ENCODE peak calls at places on chromosomes 11 and 22, in seven cellular contexts. J, U, N, X, S, F and D are unnamed samples.

GRCh38 chr22:22710719-22711531 is 66.5 kb downstream of the GGTLC2 start:
- DNase-seq in J (peak), U (peak), N (peak), X (peak), S (peak), F (no peak), D (no peak)

GRCh38 chr22:50524664-50525103 is 714 bp downstream of the SCO2 start:
- DNase-seq in J (no peak), U (no peak), N (no peak), X (no peak), S (peak), F (peak), D (no peak)

GRCh38 chr11:126198648-126199047 is 12.8 kb downstream of the RPUSD4 start:
- DNase-seq in J (no peak), U (no peak), N (no peak), X (no peak), S (no peak), F (no peak), D (no peak)

GRCh38 chr11:115193931-115194797 is 310.1 kb downstream of the CADM1 start:
- DNase-seq in J (no peak), U (no peak), N (peak), X (peak), S (no peak), F (no peak), D (no peak)

GRCh38 chr22:30186535-30186934 is 60.0 kb downstream of the LIF start:
- DNase-seq in J (peak), U (no peak), N (no peak), X (no peak), S (no peak), F (no peak), D (no peak)

GRCh38 chr11:73259406-73260126 is 12.6 kb upstream of the P2RY6 start:
- DNase-seq in J (no peak), U (no peak), N (no peak), X (no peak), S (no peak), F (no peak), D (no peak)

GRCh38 chr11:56764976-56765375 is 16.5 kb upstream of the OR9G4 start:
- DNase-seq in J (no peak), U (no peak), N (no peak), X (no peak), S (no peak), F (no peak), D (no peak)

GRCh38 chr11:118156531-118157185 is 4.0 kb upstream of the SCN4B start:
- DNase-seq in J (no peak), U (peak), N (peak), X (peak), S (no peak), F (no peak), D (no peak)

GRCh38 chr11:35163707-35164496 is 24.9 kb downstream of the CD44 start:
- DNase-seq in J (no peak), U (no peak), N (no peak), X (peak), S (no peak), F (no peak), D (no peak)

GRCh38 chr22:28299760-28300159 is 379.9 kb downstream of the TTC28 start:
- DNase-seq in J (no peak), U (peak), N (no peak), X (no peak), S (no peak), F (no peak), D (no peak)

GRCh38 chr11:134313821-134314607 is 17.8 kb upstream of the GLB1L2 start:
- DNase-seq in J (no peak), U (no peak), N (no peak), X (no peak), S (no peak), F (no peak), D (no peak)

GRCh38 chr22:31039393-31039792 is 41.7 kb upstream of the SMTN start:
- DNase-seq in J (no peak), U (no peak), N (no peak), X (no peak), S (no peak), F (no peak), D (no peak)

GRCh38 chr22:31504282-31504681 is 7.9 kb downstream of the SFI1 start:
- DNase-seq in J (no peak), U (no peak), N (no peak), X (no peak), S (no peak), F (no peak), D (no peak)

GRCh38 chr11:35919244-35919643 is 24.6 kb upstream of the LDLRAD3 start:
- DNase-seq in J (peak), U (no peak), N (peak), X (no peak), S (no peak), F (no peak), D (no peak)

GRCh38 chr11:75800728-75801361 is 14.2 kb upstream of the UVRAG start:
- DNase-seq in J (no peak), U (no peak), N (no peak), X (no peak), S (no peak), F (no peak), D (no peak)

GRCh38 chr11:10674440-10674855 is 19.1 kb downstream of the IRAG1 start:
- DNase-seq in J (no peak), U (no peak), N (no peak), X (no peak), S (no peak), F (no peak), D (no peak)

GRCh38 chr22:49534386-49534785 is 293.3 kb downstream of the BRD1 start:
- DNase-seq in J (no peak), U (no peak), N (no peak), X (no peak), S (no peak), F (no peak), D (no peak)

GRCh38 chr22:49683032-49683431 is 144.6 kb downstream of the BRD1 start:
- DNase-seq in J (no peak), U (no peak), N (no peak), X (no peak), S (no peak), F (no peak), D (no peak)

GRCh38 chr11:83008581-83008923 is 63.1 kb downstream of the RAB30 start:
- DNase-seq in J (no peak), U (no peak), N (no peak), X (no peak), S (no peak), F (no peak), D (no peak)

GRCh38 chr11:60781286-60782044 is 3.7 kb upstream of the MS4A10 start:
- DNase-seq in J (no peak), U (no peak), N (no peak), X (no peak), S (no peak), F (no peak), D (no peak)

GRCh38 chr11:100827934-100828661 is 141.0 kb downstream of the ARHGAP42 start:
- DNase-seq in J (no peak), U (peak), N (no peak), X (no peak), S (peak), F (no peak), D (peak)

GRCh38 chr11:134923441-134923840 is 511.4 kb upstream of the B3GAT1 start:
- DNase-seq in J (no peak), U (no peak), N (no peak), X (no peak), S (no peak), F (no peak), D (no peak)

GRCh38 chr11:122814401-122814800 is 23.9 kb upstream of the CRTAM start:
- DNase-seq in J (no peak), U (no peak), N (no peak), X (no peak), S (no peak), F (no peak), D (no peak)

GRCh38 chr11:69209936-69210659 is 54.4 kb downstream of the SMIM38 start:
- DNase-seq in J (no peak), U (no peak), N (no peak), X (peak), S (no peak), F (no peak), D (no peak)

GRCh38 chr11:748007-748359 is 719 bp downstream of the TALDO1 start:
- DNase-seq in J (no peak), U (no peak), N (no peak), X (no peak), S (no peak), F (no peak), D (no peak)

GRCh38 chr11:32891657-32892354 is 805 bp upstream of the QSER1 start:
- DNase-seq in J (peak), U (no peak), N (peak), X (peak), S (no peak), F (peak), D (no peak)

GRCh38 chr22:40220316-40221054 is 42.8 kb downstream of the TNRC6B start:
- DNase-seq in J (no peak), U (no peak), N (no peak), X (no peak), S (no peak), F (no peak), D (no peak)

GRCh38 chr11:102757823-102758549 is 22.4 kb downstream of the MMP10 start:
- DNase-seq in J (no peak), U (no peak), N (no peak), X (no peak), S (no peak), F (no peak), D (no peak)

GRCh38 chr11:9982796-9983579 is 311.0 kb downstream of the SBF2 start:
- DNase-seq in J (no peak), U (no peak), N (no peak), X (no peak), S (peak), F (no peak), D (peak)

GRCh38 chr11:117122546-117122945 is 21.5 kb upstream of the PAFAH1B2 start:
- DNase-seq in J (no peak), U (no peak), N (no peak), X (no peak), S (no peak), F (no peak), D (no peak)

GRCh38 chr11:61776561-61777075 is 15.8 kb downstream of the TMEM258 start:
- DNase-seq in J (peak), U (peak), N (peak), X (peak), S (no peak), F (no peak), D (no peak)

GRCh38 chr22:32333769-32334639 is 23.7 kb upstream of the RFPL3 start:
- DNase-seq in J (no peak), U (no peak), N (no peak), X (no peak), S (no peak), F (no peak), D (no peak)